ENCODE peak calls at places on chromosomes 5 and 9, in four cellular contexts. One of them, this sample, is unnamed.

GRCh38 chr5:122444411-122444810 is 132.4 kb downstream of the SNCAIP start:
- DNase-seq in IMR-90: no peak
- DNase-seq in H9: no peak
- DNase-seq in mesendoderm: no peak
- DNase-seq in this sample: no peak

GRCh38 chr9:37104183-37104889 is 16.0 kb upstream of the ZCCHC7 start:
- DNase-seq in H9: no peak
- DNase-seq in mesendoderm: peak
- DNase-seq in IMR-90: peak
- DNase-seq in this sample: no peak

GRCh38 chr5:130282044-130282443 is 377.8 kb downstream of the CHSY3 start:
- DNase-seq in mesendoderm: no peak
- DNase-seq in H9: no peak
- DNase-seq in IMR-90: no peak
- DNase-seq in this sample: no peak

GRCh38 chr9:95852059-95853032 is 23.1 kb upstream of the ERCC6L2 start:
- DNase-seq in H9: no peak
- DNase-seq in mesendoderm: peak
- DNase-seq in IMR-90: peak
- DNase-seq in this sample: no peak

GRCh38 chr9:129489838-129490582 is 130.9 kb downstream of the C9orf50 start:
- DNase-seq in H9: no peak
- DNase-seq in IMR-90: peak
- DNase-seq in mesendoderm: no peak
- DNase-seq in this sample: no peak

GRCh38 chr5:63323926-63324325 is 638.3 kb downstream of the HTR1A start:
- DNase-seq in H9: no peak
- DNase-seq in mesendoderm: peak
- DNase-seq in IMR-90: no peak
- DNase-seq in this sample: no peak

GRCh38 chr5:142748568-142749249 is 21.5 kb upstream of the ARHGAP26 start:
- DNase-seq in H9: peak
- DNase-seq in mesendoderm: peak
- DNase-seq in IMR-90: no peak
- DNase-seq in this sample: peak

GRCh38 chr5:149141957-149142851 is 911 bp downstream of the ABLIM3 start:
- DNase-seq in IMR-90: peak
- DNase-seq in H9: peak
- DNase-seq in mesendoderm: no peak
- DNase-seq in this sample: no peak

GRCh38 chr5:166370928-166371690 is 1920.3 kb upstream of the WWC1 start:
- DNase-seq in mesendoderm: no peak
- DNase-seq in H9: no peak
- DNase-seq in IMR-90: no peak
- DNase-seq in this sample: no peak

GRCh38 chr5:19886123-19886921 is 101.7 kb downstream of the CDH18 start:
- DNase-seq in mesendoderm: peak
- DNase-seq in IMR-90: peak
- DNase-seq in H9: no peak
- DNase-seq in this sample: no peak

GRCh38 chr5:31853398-31854135 is 214.6 kb downstream of the PDZD2 start:
- DNase-seq in H9: no peak
- DNase-seq in mesendoderm: peak
- DNase-seq in IMR-90: no peak
- DNase-seq in this sample: no peak

GRCh38 chr9:4831119-4831518 is 38.4 kb downstream of the RCL1 start:
- DNase-seq in mesendoderm: peak
- DNase-seq in IMR-90: peak
- DNase-seq in H9: no peak
- DNase-seq in this sample: no peak

GRCh38 chr9:546797-547223 is 294.7 kb upstream of the DMRT1 start:
- DNase-seq in H9: peak
- DNase-seq in mesendoderm: peak
- DNase-seq in IMR-90: no peak
- DNase-seq in this sample: no peak

GRCh38 chr9:103287361-103287760 is 292.2 kb downstream of the CYLC2 start:
- DNase-seq in mesendoderm: no peak
- DNase-seq in H9: no peak
- DNase-seq in IMR-90: no peak
- DNase-seq in this sample: no peak

GRCh38 chr5:173514666-173515065 is 101.8 kb downstream of the BOD1 start:
- DNase-seq in mesendoderm: no peak
- DNase-seq in H9: no peak
- DNase-seq in IMR-90: no peak
- DNase-seq in this sample: peak

GRCh38 chr5:156922207-156922792 is 40.7 kb downstream of the TIMD4 start:
- DNase-seq in H9: no peak
- DNase-seq in IMR-90: no peak
- DNase-seq in mesendoderm: no peak
- DNase-seq in this sample: no peak

GRCh38 chr9:27457445-27457844 is 66.6 kb upstream of the IFNK start:
- DNase-seq in IMR-90: no peak
- DNase-seq in mesendoderm: peak
- DNase-seq in H9: peak
- DNase-seq in this sample: no peak

GRCh38 chr9:98944130-98945074 is 695 bp downstream of the COL15A1 start:
- DNase-seq in mesendoderm: no peak
- DNase-seq in IMR-90: no peak
- DNase-seq in H9: peak
- DNase-seq in this sample: peak

GRCh38 chr5:132098151-132098594 is 24.6 kb downstream of the CSF2 start:
- DNase-seq in IMR-90: peak
- DNase-seq in H9: no peak
- DNase-seq in mesendoderm: no peak
- DNase-seq in this sample: no peak

GRCh38 chr5:65192326-65192725 is 289.4 kb downstream of the ADAMTS6 start:
- DNase-seq in IMR-90: peak
- DNase-seq in mesendoderm: no peak
- DNase-seq in H9: no peak
- DNase-seq in this sample: no peak

GRCh38 chr5:127697894-127698600 is 5.1 kb upstream of the CCDC192 start:
- DNase-seq in H9: no peak
- DNase-seq in mesendoderm: no peak
- DNase-seq in IMR-90: peak
- DNase-seq in this sample: no peak

GRCh38 chr5:172417983-172418630 is 36.2 kb downstream of the SH3PXD2B start:
- DNase-seq in H9: no peak
- DNase-seq in IMR-90: peak
- DNase-seq in mesendoderm: no peak
- DNase-seq in this sample: no peak

GRCh38 chr5:136781464-136781863 is 416.1 kb upstream of the TRPC7 start:
- DNase-seq in IMR-90: peak
- DNase-seq in H9: no peak
- DNase-seq in mesendoderm: no peak
- DNase-seq in this sample: no peak

GRCh38 chr5:130400091-130400490 is 495.8 kb downstream of the CHSY3 start:
- DNase-seq in IMR-90: no peak
- DNase-seq in mesendoderm: peak
- DNase-seq in H9: no peak
- DNase-seq in this sample: no peak

GRCh38 chr5:126124706-126125345 is 298.4 kb upstream of the GRAMD2B start:
- DNase-seq in mesendoderm: peak
- DNase-seq in H9: no peak
- DNase-seq in IMR-90: peak
- DNase-seq in this sample: no peak

GRCh38 chr9:87850405-87850804 is 32.3 kb upstream of the SPATA31E1 start:
- DNase-seq in H9: no peak
- DNase-seq in IMR-90: peak
- DNase-seq in mesendoderm: no peak
- DNase-seq in this sample: no peak

GRCh38 chr9:93702261-93702660 is 125.9 kb downstream of the PHF2 start:
- DNase-seq in IMR-90: no peak
- DNase-seq in mesendoderm: no peak
- DNase-seq in H9: peak
- DNase-seq in this sample: no peak

GRCh38 chr5:159669559-159669958 is 246.7 kb upstream of the ADRA1B start:
- DNase-seq in IMR-90: no peak
- DNase-seq in mesendoderm: no peak
- DNase-seq in H9: no peak
- DNase-seq in this sample: no peak

GRCh38 chr5:176737001-176737745 is 73.2 kb upstream of the UNC5A start:
- DNase-seq in mesendoderm: peak
- DNase-seq in IMR-90: no peak
- DNase-seq in H9: peak
- DNase-seq in this sample: peak

GRCh38 chr9:129237195-129237611 is 59.1 kb upstream of the IER5L start:
- DNase-seq in IMR-90: peak
- DNase-seq in H9: no peak
- DNase-seq in mesendoderm: peak
- DNase-seq in this sample: no peak

GRCh38 chr5:151480859-151481258 is 33.5 kb downstream of the SLC36A1 start:
- DNase-seq in IMR-90: peak
- DNase-seq in H9: no peak
- DNase-seq in mesendoderm: peak
- DNase-seq in this sample: no peak

GRCh38 chr9:93261735-93262523 is 78.0 kb downstream of the WNK2 start:
- DNase-seq in H9: no peak
- DNase-seq in IMR-90: no peak
- DNase-seq in mesendoderm: no peak
- DNase-seq in this sample: no peak

GRCh38 chr5:137672001-137672400 is 63.9 kb downstream of the KLHL3 start:
- DNase-seq in IMR-90: no peak
- DNase-seq in mesendoderm: no peak
- DNase-seq in H9: no peak
- DNase-seq in this sample: no peak

GRCh38 chr9:127455299-127455992 is 4.1 kb downstream of the LRSAM1 start:
- DNase-seq in IMR-90: no peak
- DNase-seq in mesendoderm: no peak
- DNase-seq in H9: peak
- DNase-seq in this sample: no peak

GRCh38 chr5:74434124-74434899 is 206.2 kb downstream of the ENC1 start:
- DNase-seq in H9: no peak
- DNase-seq in mesendoderm: peak
- DNase-seq in IMR-90: no peak
- DNase-seq in this sample: no peak

DNA sequence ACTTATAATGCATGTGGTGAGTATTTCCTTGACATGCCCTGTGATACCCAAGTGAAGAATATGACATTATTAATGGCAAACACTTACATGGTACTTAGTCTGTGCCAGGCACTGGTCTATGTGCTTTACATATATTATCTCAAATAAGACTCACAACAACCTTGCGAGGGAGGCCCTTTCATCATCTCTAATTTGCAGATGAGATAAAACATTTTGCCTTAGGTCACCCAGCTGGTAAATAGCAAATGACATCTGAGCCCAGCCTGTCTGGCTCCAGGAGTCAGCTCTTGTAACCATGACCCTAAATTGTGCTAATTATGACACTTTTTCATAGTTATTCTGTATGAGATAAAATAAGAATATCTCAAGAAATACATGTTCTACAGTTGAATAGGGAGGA is 125.9 kb upstream of the HAPLN1 start:
- DNase-seq in H9: no peak
- DNase-seq in mesendoderm: no peak
- DNase-seq in IMR-90: no peak
- DNase-seq in this sample: no peak
- H4K5ac ChIP-seq in H9: no peak
- H4K5ac ChIP-seq in mesendoderm: no peak
- H4K5ac ChIP-seq in IMR-90: no peak
- H4K5ac ChIP-seq in this sample: no peak

GRCh38 chr9:112252194-112252593 is 77.1 kb upstream of the SUSD1 start:
- DNase-seq in H9: no peak
- DNase-seq in mesendoderm: no peak
- DNase-seq in IMR-90: no peak
- DNase-seq in this sample: no peak
- H4K5ac ChIP-seq in H9: no peak
- H4K5ac ChIP-seq in mesendoderm: no peak
- H4K5ac ChIP-seq in IMR-90: no peak
- H4K5ac ChIP-seq in this sample: no peak

GRCh38 chr5:134560698-134561097 is 35.2 kb downstream of the JADE2 start:
- DNase-seq in H9: no peak
- DNase-seq in mesendoderm: no peak
- DNase-seq in IMR-90: no peak
- DNase-seq in this sample: no peak
- H4K5ac ChIP-seq in H9: no peak
- H4K5ac ChIP-seq in mesendoderm: no peak
- H4K5ac ChIP-seq in IMR-90: no peak
- H4K5ac ChIP-seq in this sample: no peak

GRCh38 chr5:178093129-178093528 is 20.2 kb upstream of the N4BP3 start:
- DNase-seq in mesendoderm: no peak
- DNase-seq in IMR-90: no peak
- DNase-seq in H9: no peak
- DNase-seq in this sample: no peak
- H4K5ac ChIP-seq in mesendoderm: no peak
- H4K5ac ChIP-seq in IMR-90: no peak
- H4K5ac ChIP-seq in H9: no peak
- H4K5ac ChIP-seq in this sample: no peak

GRCh38 chr5:107196500-107196899 is 474.2 kb downstream of the EFNA5 start:
- DNase-seq in mesendoderm: no peak
- DNase-seq in IMR-90: no peak
- DNase-seq in H9: no peak
- DNase-seq in this sample: no peak
- H4K5ac ChIP-seq in mesendoderm: no peak
- H4K5ac ChIP-seq in IMR-90: no peak
- H4K5ac ChIP-seq in H9: no peak
- H4K5ac ChIP-seq in this sample: no peak

GRCh38 chr5:96648598-96648997 is 13.6 kb upstream of the CAST start:
- DNase-seq in mesendoderm: no peak
- DNase-seq in IMR-90: peak
- DNase-seq in H9: no peak
- DNase-seq in this sample: no peak
- H4K5ac ChIP-seq in mesendoderm: no peak
- H4K5ac ChIP-seq in IMR-90: no peak
- H4K5ac ChIP-seq in H9: no peak
- H4K5ac ChIP-seq in this sample: no peak

GRCh38 chr5:68457298-68457697 is 241.7 kb downstream of the PIK3R1 start:
- DNase-seq in H9: no peak
- DNase-seq in IMR-90: no peak
- DNase-seq in mesendoderm: no peak
- DNase-seq in this sample: no peak
- H4K5ac ChIP-seq in H9: no peak
- H4K5ac ChIP-seq in IMR-90: no peak
- H4K5ac ChIP-seq in mesendoderm: no peak
- H4K5ac ChIP-seq in this sample: no peak

DNA sequence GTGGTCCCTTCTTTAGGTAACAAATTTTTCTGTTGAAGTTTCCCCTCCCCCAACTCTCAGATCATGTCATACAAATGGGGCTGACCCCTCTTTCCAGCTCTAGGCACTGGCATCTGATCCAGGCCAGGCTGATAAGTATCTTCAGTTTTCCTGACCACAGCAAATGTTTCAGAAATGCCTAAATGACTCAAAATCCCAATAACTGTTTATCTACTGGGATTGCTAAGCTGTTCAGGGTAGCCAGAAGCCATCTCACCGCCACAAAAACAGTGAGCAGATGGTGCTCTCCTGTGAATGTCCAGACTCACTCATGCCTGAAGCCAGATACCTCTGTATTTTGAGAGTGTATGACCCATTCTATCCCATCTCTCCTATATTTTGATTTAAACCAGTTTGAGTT is 49.3 kb downstream of the SLIT3 start:
- DNase-seq in H9: no peak
- DNase-seq in IMR-90: no peak
- DNase-seq in mesendoderm: no peak
- DNase-seq in this sample: no peak
- H4K5ac ChIP-seq in H9: no peak
- H4K5ac ChIP-seq in IMR-90: no peak
- H4K5ac ChIP-seq in mesendoderm: no peak
- H4K5ac ChIP-seq in this sample: no peak